ENCODE peak calls at places on chromosomes 13 and 19, in ten cellular contexts. E is fibroblast of villous mesenchyme, L is A673, Y is right atrium auricular region, Z is GM12865, H is right lobe of liver, K is Panc1, N is neural crest cell, J is transverse colon, S is GM13977. V is an unnamed sample.

GRCh38 chr19:51136891-51137551 is 5.1 kb upstream of the SIGLEC7 start:
- DNase-seq in H (peak; percentile 52), Y (no peak), S (no peak), J (no peak), K (no peak), Z (no peak), E (no peak), L (no peak), N (no peak), V (peak; percentile 55)

GRCh38 chr13:64333888-64334287 is 2896.2 kb downstream of the PCDH9 start:
- DNase-seq in H (no peak), Y (no peak), L (no peak), N (no peak), J (no peak), Z (no peak), K (no peak), S (no peak), E (no peak), V (no peak)

GRCh38 chr13:101424381-101425155 is 8.3 kb upstream of the NALCN start:
- DNase-seq in Z (no peak), Y (no peak), N (no peak), H (no peak), K (no peak), L (no peak), S (no peak), J (no peak), E (peak; percentile 28), V (no peak)

GRCh38 chr13:34208326-34208725 is 390.4 kb downstream of the RFC3 start:
- DNase-seq in N (no peak), Z (no peak), L (no peak), S (no peak), H (no peak), K (no peak), Y (no peak), J (no peak), E (peak; percentile 34), V (no peak)

GRCh38 chr13:50672025-50672424 is 171.5 kb downstream of the DLEU7 start:
- DNase-seq in N (no peak), J (no peak), Z (no peak), Y (no peak), E (peak; percentile 22), H (no peak), L (no peak), K (no peak), S (no peak), V (no peak)

GRCh38 chr19:3387645-3388589 is 21.5 kb downstream of the NFIC start:
- DNase-seq in K (no peak), H (peak; percentile 98), N (no peak), L (peak; percentile 89), S (no peak), J (peak; percentile 89), Z (no peak), Y (peak; percentile 84), E (peak; percentile 70), V (no peak)

GRCh38 chr13:105442040-105442439 is 1093.4 kb downstream of the EFNB2 start:
- DNase-seq in N (no peak), S (no peak), H (no peak), K (no peak), Y (no peak), J (no peak), L (no peak), E (no peak), Z (no peak), V (no peak)

GRCh38 chr13:39783051-39783450 is 127.6 kb downstream of the COG6 start:
- DNase-seq in Y (no peak), H (no peak), L (no peak), K (no peak), E (no peak), S (no peak), Z (no peak), N (no peak), J (no peak), V (no peak)

GRCh38 chr13:43964698-43965097 is 85.0 kb downstream of the LACC1 start:
- DNase-seq in H (no peak), Y (no peak), E (no peak), K (no peak), Z (no peak), L (no peak), N (no peak), J (no peak), S (no peak), V (no peak)

GRCh38 chr19:6769006-6769637 is 1.9 kb upstream of the SH2D3A start:
- DNase-seq in S (peak; percentile 30), E (peak; percentile 42), Y (no peak), H (no peak), L (no peak), J (no peak), Z (peak; percentile 65), K (no peak), N (no peak), V (no peak)

GRCh38 chr19:6773323-6773931 is 919 bp downstream of the VAV1 start:
- DNase-seq in L (peak; percentile 89), K (no peak), Z (peak; percentile 86), H (peak; percentile 61), E (no peak), S (peak; percentile 75), N (no peak), Y (no peak), J (peak; percentile 61), V (no peak)

GRCh38 chr19:6772866-6773322 is 386 bp downstream of the VAV1 start:
- DNase-seq in Y (no peak), L (no peak), J (no peak), K (no peak), S (no peak), H (peak; percentile 51), Z (no peak), N (no peak), E (no peak), V (no peak)

GRCh38 chr19:6774821-6775707 is 2.6 kb downstream of the VAV1 start:
- DNase-seq in J (no peak), H (no peak), S (peak; percentile 9), Z (peak; percentile 41), K (no peak), N (no peak), E (no peak), Y (no peak), L (peak; percentile 60), V (no peak)

GRCh38 chr19:6772028-6772865 is at the start of gene VAV1:
- DNase-seq in Y (no peak), J (peak; percentile 84), L (peak; percentile 78), K (no peak), N (no peak), Z (peak; percentile 93), S (peak; percentile 94), H (peak; percentile 65), E (no peak), V (no peak)
- TF ChIP-seq CTCF in Y (no peak), J (no peak), L (peak; percentile 37), K (no peak), N (no peak), Z (peak; percentile 60), S (peak; percentile 68), H (no peak), E (no peak), V (peak; percentile 32)

DNA sequence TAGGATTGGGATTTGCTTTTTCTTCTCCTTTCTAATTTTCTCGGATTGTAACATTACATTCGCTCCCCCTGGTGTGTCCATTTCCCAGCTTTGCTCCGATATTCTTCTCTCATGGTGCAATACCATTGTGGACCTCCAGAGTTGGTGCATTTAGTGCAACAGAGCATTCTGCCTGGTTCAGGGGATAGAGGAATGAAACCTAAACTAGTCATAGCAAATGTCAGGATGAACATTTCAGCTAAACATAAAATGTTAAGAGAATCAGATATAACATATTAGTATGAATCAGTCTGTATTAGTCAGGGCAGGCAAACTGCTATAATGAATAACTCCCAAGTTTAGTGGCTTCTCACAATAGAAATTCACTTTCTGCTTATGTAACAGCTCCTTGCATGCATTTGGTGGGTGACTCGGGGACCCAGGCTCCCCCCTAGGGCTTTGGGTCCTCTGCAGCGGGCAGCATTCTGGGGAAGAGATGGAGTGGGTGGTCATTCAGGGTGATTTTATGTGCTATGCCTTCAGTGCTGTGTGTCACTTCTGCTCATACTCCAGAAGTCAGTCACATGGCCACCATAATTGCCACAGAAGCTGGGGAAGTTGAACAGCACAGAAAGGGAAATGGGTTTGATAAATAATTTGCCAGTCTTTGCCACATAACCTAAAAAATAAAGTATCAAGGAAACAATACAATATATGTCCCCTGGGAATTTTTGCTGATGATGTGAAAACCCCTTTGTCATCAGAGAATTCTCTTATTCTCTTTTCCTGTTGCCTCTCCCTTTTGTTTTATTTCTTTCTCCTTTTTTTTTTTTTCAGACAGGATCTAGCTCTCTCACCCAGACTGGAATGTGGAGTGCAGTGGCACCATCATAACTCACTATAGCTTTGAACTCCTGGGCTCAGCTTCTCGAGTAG is 111.0 kb downstream of the HSPH1 start:
- DNase-seq in N (no peak), H (no peak), Y (no peak), S (no peak), K (no peak), J (no peak), E (no peak), L (peak; percentile 22), Z (no peak), V (no peak)
- TF ChIP-seq CTCF in N (peak; percentile 49), H (no peak), Y (peak; percentile 15), S (no peak), K (peak; percentile 22), J (no peak), E (peak; percentile 33), L (peak; percentile 23), Z (no peak), V (peak; percentile 51)

DNA sequence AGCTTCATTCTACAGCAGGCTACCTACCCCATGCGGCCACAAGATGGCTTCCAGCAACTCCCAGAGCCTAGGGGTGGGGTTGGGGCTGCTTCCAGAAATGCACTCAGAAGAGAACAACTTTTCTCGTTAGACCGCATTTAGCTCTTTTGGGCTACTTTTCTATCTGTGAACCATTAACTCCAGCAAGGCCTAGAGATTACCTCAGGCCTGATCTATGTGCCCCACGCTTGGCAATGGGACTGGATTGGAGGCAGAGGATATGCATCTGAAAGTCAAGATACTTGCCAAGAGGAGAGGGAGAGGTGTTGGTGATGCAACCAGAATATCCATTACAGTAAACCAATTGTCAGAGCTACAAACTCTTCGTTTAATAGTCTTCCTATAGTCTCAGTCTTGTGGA is 177.7 kb downstream of the TDRD3 start:
- DNase-seq in Z (no peak), Y (no peak), H (no peak), L (no peak), S (no peak), K (no peak), J (no peak), E (no peak), N (no peak), V (no peak)
- TF ChIP-seq CTCF in Z (no peak), Y (no peak), H (no peak), L (no peak), S (no peak), K (no peak), J (no peak), E (no peak), N (no peak), V (no peak)

DNA sequence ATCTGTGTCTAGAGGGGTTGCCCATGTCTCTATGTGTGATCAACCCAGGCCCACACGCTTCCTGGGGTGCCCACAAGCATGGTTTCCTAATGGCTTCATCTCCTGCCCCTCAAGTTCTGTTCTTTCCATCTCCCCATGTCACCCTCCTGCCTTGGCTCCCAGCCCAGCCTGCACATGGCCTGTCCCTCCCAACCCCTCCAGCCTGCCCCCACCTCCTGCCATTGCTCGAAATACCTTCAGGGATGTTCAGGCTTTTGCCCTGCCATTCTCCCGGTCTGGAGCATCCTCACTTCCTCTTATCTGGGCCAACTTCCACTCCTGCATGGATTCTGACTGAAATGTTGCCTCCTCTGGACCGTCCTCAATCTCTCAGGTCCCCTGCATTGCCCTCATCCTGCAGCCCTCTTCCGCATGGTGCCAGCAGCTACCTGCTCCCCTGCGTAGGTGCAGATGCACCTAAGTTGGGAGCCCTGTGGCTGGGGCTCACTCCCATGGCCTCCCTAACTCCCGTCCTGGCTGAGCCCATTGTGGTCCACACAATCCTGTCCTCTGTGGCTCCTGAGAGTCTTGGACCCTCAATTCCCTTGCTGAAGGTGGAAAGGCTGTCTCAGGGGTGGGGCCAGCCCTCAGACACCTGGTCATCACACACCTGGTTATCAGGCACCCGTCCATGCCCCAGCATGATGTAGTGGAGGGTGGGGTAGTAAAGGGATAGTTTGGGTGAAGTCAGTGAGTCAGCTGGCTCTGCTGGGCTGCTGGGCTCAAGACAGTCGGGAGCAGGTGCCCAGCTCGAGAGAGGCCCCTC is 152.1 kb downstream of the URI1 start:
- DNase-seq in J (no peak), H (no peak), Y (no peak), L (no peak), S (no peak), Z (no peak), K (no peak), E (no peak), N (no peak), V (no peak)
- TF ChIP-seq CTCF in J (no peak), H (no peak), Y (no peak), L (no peak), S (no peak), Z (no peak), K (no peak), E (no peak), N (no peak), V (no peak)

V was measured in chondrocyte.